ENCODE peak calls at places on chromosomes 1 and 21, in four cellular contexts. One of them, this sample, is unnamed.

GRCh38 chr1:179129702-179130473 is 48.0 kb downstream of the TOR3A start:
- DNase-seq in HL-60: peak
- DNase-seq in neural progenitor cell: no peak
- DNase-seq in AG04449: no peak
- DNase-seq in this sample: peak

GRCh38 chr21:45892156-45892919 is 89.2 kb upstream of the COL6A1 start:
- DNase-seq in HL-60: peak
- DNase-seq in neural progenitor cell: no peak
- DNase-seq in AG04449: no peak
- DNase-seq in this sample: no peak

GRCh38 chr1:55257958-55258357 is 42.8 kb upstream of the USP24 start:
- DNase-seq in HL-60: peak
- DNase-seq in neural progenitor cell: no peak
- DNase-seq in AG04449: no peak
- DNase-seq in this sample: no peak

GRCh38 chr1:100589667-100590066 is 51.7 kb downstream of the GPR88 start:
- DNase-seq in HL-60: no peak
- DNase-seq in neural progenitor cell: no peak
- DNase-seq in AG04449: no peak
- DNase-seq in this sample: no peak

GRCh38 chr1:24507423-24507804 is 4.8 kb downstream of the RCAN3 start:
- DNase-seq in HL-60: no peak
- DNase-seq in neural progenitor cell: no peak
- DNase-seq in AG04449: no peak
- DNase-seq in this sample: no peak

GRCh38 chr1:219132939-219133338 is 40.7 kb upstream of the LYPLAL1 start:
- DNase-seq in HL-60: no peak
- DNase-seq in neural progenitor cell: no peak
- DNase-seq in AG04449: no peak
- DNase-seq in this sample: no peak

GRCh38 chr1:203055166-203055799 is 29.0 kb downstream of the PPFIA4 start:
- DNase-seq in HL-60: no peak
- DNase-seq in neural progenitor cell: peak
- DNase-seq in AG04449: no peak
- DNase-seq in this sample: no peak

GRCh38 chr21:46183910-46184624 is at the start of gene SPATC1L:
- DNase-seq in HL-60: peak
- DNase-seq in neural progenitor cell: peak
- DNase-seq in AG04449: no peak
- DNase-seq in this sample: peak

GRCh38 chr1:19645544-19646252 is 1.6 kb downstream of the NBL1 start:
- DNase-seq in HL-60: no peak
- DNase-seq in neural progenitor cell: peak
- DNase-seq in AG04449: no peak
- DNase-seq in this sample: no peak

GRCh38 chr1:29523531-29523930 is 287.2 kb downstream of the PTPRU start:
- DNase-seq in HL-60: no peak
- DNase-seq in neural progenitor cell: no peak
- DNase-seq in AG04449: no peak
- DNase-seq in this sample: no peak

GRCh38 chr1:44780583-44781121 is 5.3 kb downstream of the RPS8 start:
- DNase-seq in HL-60: no peak
- DNase-seq in neural progenitor cell: no peak
- DNase-seq in AG04449: no peak
- DNase-seq in this sample: no peak

GRCh38 chr1:226939439-226940028 is 560 bp upstream of the COQ8A start:
- DNase-seq in HL-60: peak
- DNase-seq in neural progenitor cell: peak
- DNase-seq in AG04449: no peak
- DNase-seq in this sample: no peak

GRCh38 chr1:221775206-221775605 is 33.3 kb upstream of the DUSP10 start:
- DNase-seq in HL-60: no peak
- DNase-seq in neural progenitor cell: no peak
- DNase-seq in AG04449: no peak
- DNase-seq in this sample: no peak

GRCh38 chr1:162195567-162195966 is 126.1 kb downstream of the NOS1AP start:
- DNase-seq in HL-60: no peak
- DNase-seq in neural progenitor cell: no peak
- DNase-seq in AG04449: no peak
- DNase-seq in this sample: no peak

GRCh38 chr1:230902349-230902923 is 34.1 kb upstream of the C1orf198 start:
- DNase-seq in HL-60: no peak
- DNase-seq in neural progenitor cell: no peak
- DNase-seq in AG04449: no peak
- DNase-seq in this sample: no peak

GRCh38 chr1:62068302-62068936 is 126.2 kb upstream of the L1TD1 start:
- DNase-seq in HL-60: no peak
- DNase-seq in neural progenitor cell: no peak
- DNase-seq in AG04449: no peak
- DNase-seq in this sample: no peak

GRCh38 chr1:76021816-76022215 is 52.7 kb upstream of the ST6GALNAC3 start:
- DNase-seq in HL-60: no peak
- DNase-seq in neural progenitor cell: no peak
- DNase-seq in AG04449: no peak
- DNase-seq in this sample: no peak

GRCh38 chr1:20511518-20512428 is 3.8 kb upstream of the MUL1 start:
- DNase-seq in HL-60: no peak
- DNase-seq in neural progenitor cell: no peak
- DNase-seq in AG04449: peak
- DNase-seq in this sample: no peak

GRCh38 chr1:112672842-112673241 is 1.6 kb upstream of the MOV10 start:
- DNase-seq in HL-60: no peak
- DNase-seq in neural progenitor cell: no peak
- DNase-seq in AG04449: no peak
- DNase-seq in this sample: no peak
- TF ChIP-seq CTCF in HL-60: no peak
- TF ChIP-seq CTCF in neural progenitor cell: no peak
- TF ChIP-seq CTCF in AG04449: no peak
- TF ChIP-seq CTCF in this sample: no peak

GRCh38 chr1:38153426-38154088 is 107.0 kb upstream of the POU3F1 start:
- DNase-seq in HL-60: no peak
- DNase-seq in neural progenitor cell: peak
- DNase-seq in AG04449: no peak
- DNase-seq in this sample: no peak
- TF ChIP-seq CTCF in HL-60: no peak
- TF ChIP-seq CTCF in neural progenitor cell: no peak
- TF ChIP-seq CTCF in AG04449: no peak
- TF ChIP-seq CTCF in this sample: no peak

GRCh38 chr1:47527653-47528272 is 89.9 kb downstream of the FOXD2 start:
- DNase-seq in HL-60: peak
- DNase-seq in neural progenitor cell: peak
- DNase-seq in AG04449: no peak
- DNase-seq in this sample: no peak
- TF ChIP-seq CTCF in HL-60: peak
- TF ChIP-seq CTCF in neural progenitor cell: peak
- TF ChIP-seq CTCF in AG04449: peak
- TF ChIP-seq CTCF in this sample: peak

DNA sequence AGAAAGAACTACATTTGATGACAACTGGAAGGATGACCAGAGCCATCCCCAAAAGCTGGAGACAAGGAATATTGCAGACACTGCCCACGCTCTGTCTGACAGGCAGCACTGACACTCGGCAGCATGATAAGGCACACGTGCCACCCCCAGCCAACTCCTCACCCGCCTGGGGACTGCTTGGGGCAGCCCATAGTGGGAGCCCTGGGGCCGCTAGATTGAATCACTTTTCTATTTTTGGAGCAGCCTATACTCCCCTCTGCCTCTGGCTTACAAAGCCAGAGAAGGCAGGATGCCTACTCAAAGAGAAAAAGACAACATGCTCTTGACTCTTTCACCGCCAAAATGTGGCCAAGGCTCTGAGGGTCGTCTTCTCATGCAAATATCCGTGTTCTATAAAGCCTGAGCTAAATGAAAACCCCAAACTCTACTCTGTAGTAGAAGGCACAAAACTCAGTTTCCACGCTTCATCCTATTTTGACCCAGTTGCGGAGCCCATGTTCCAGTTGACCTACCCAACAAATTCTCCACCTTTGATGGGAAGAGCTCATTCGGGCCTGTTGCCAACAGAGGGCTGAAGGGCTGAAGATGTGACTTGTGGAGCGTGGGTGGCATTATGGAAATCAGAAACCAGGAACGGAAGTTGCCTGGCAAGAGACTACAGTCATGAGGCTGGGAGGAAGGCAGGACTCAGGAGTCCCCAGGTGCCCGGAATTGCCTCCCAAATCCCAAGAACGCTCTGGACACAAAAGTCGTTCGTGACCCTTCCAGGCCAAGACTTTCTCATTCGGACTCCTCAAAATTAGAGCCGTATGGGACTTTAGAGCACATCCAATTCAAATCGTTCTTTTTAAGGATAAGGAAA is 1.1 kb downstream of the SMG5 start:
- DNase-seq in HL-60: peak
- DNase-seq in neural progenitor cell: peak
- DNase-seq in AG04449: no peak
- DNase-seq in this sample: peak
- TF ChIP-seq CTCF in HL-60: no peak
- TF ChIP-seq CTCF in neural progenitor cell: no peak
- TF ChIP-seq CTCF in AG04449: peak
- TF ChIP-seq CTCF in this sample: peak

DNA sequence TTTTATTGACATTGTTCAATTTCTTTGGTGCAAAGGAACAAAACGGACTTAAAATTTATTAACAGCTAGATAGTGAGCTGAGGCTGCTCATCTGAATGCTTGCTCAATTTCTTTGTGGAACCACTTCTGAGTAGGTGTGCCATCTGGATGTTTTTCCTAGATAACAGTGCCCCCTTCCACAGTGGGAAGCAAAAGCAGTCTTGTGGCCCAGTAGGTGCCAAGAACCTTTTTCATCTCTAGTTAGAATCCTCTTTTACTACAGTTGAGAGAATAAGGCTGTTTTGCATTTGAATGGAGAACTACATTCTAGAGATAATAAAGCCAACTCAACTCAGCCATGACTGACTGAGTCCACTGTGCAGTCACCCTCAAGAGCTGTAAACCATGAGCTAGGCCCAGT is 13.3 kb downstream of the F3 start:
- DNase-seq in HL-60: no peak
- DNase-seq in neural progenitor cell: peak
- DNase-seq in AG04449: no peak
- DNase-seq in this sample: no peak
- TF ChIP-seq CTCF in HL-60: no peak
- TF ChIP-seq CTCF in neural progenitor cell: peak
- TF ChIP-seq CTCF in AG04449: no peak
- TF ChIP-seq CTCF in this sample: no peak

DNA sequence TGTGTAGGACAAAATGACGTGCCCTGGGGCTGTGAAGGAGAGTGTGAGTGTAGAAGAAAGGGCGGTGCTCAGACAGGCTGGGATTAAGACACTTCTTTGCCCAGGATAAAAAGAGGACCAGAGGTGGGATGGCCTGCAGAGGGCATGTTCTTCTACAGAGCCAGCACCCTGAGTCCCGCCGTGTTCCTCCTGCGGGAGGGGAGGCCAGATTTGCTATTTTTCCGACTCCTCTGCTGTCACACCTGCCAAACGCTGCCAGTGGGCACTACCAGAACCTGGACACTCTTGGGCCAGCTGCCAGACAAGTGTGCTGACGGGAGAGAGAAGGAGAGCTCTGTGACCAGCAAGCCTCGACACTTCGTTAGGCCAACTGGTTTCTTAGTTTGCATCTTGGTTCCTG is 206.4 kb downstream of the PLD5 start:
- DNase-seq in HL-60: no peak
- DNase-seq in neural progenitor cell: peak
- DNase-seq in AG04449: no peak
- DNase-seq in this sample: no peak
- TF ChIP-seq CTCF in HL-60: no peak
- TF ChIP-seq CTCF in neural progenitor cell: no peak
- TF ChIP-seq CTCF in AG04449: no peak
- TF ChIP-seq CTCF in this sample: no peak

GRCh38 chr1:10932088-10932487 is 80.4 kb upstream of the TARDBP start:
- DNase-seq in HL-60: peak
- DNase-seq in neural progenitor cell: no peak
- DNase-seq in AG04449: no peak
- DNase-seq in this sample: no peak
- TF ChIP-seq CTCF in HL-60: no peak
- TF ChIP-seq CTCF in neural progenitor cell: no peak
- TF ChIP-seq CTCF in AG04449: no peak
- TF ChIP-seq CTCF in this sample: no peak

DNA sequence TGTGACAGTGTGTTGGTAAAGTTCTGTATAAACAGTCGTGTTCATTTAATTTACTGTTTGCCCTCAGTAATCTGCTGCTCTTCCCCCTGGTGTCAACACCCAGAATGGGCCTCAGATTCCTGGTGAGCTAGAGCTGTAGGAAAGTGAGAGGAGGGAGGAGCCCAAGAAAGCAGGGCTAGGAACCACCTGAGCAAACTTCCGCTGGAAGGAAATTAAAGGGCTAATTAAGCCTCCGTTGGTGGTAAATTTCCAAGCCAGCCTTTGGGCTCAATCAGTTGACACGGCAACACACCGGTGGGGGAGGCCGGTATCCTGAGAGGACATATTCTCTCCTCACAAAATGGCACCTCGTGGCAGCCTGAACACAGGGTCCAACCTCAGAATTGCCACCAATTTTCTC is 32.9 kb downstream of the RAB3B start:
- DNase-seq in HL-60: no peak
- DNase-seq in neural progenitor cell: peak
- DNase-seq in AG04449: no peak
- DNase-seq in this sample: no peak
- TF ChIP-seq CTCF in HL-60: no peak
- TF ChIP-seq CTCF in neural progenitor cell: no peak
- TF ChIP-seq CTCF in AG04449: no peak
- TF ChIP-seq CTCF in this sample: no peak

This sample was measured in fibroblast of pulmonary artery.